ENCODE peak calls at places on chromosomes 12 and 14, in four cellular contexts. E is uterus, I is pancreas, H is left ventricle myocardium inferior. C is an unnamed sample. For H3K27me3 and H3K36me3, the result is how much of the 10 kb centered on the place peaks cover.

GRCh38 chr14:90698379-90698869 is 117.8 kb downstream of the TTC7B start:
- DNase-seq in E (peak), I (no peak), H (peak), C (peak)

GRCh38 chr14:60102389-60102788 is 10.7 kb downstream of the PCNX4 start:
- DNase-seq in E (no peak), I (no peak), H (no peak), C (no peak)

GRCh38 chr12:58670623-58671022 is 249.7 kb downstream of the LRIG3 start:
- DNase-seq in H (no peak), E (no peak), I (no peak), C (no peak)

GRCh38 chr12:79055926-79056674 is 191.5 kb downstream of the SYT1 start:
- DNase-seq in H (no peak), I (no peak), E (no peak), C (no peak)

GRCh38 chr14:52052289-52052943 is 16.4 kb downstream of the NID2 start:
- DNase-seq in H (no peak), I (no peak), E (peak), C (no peak)

GRCh38 chr14:73170686-73171085 is 34.4 kb downstream of the PSEN1 start:
- DNase-seq in H (no peak), I (no peak), E (no peak), C (no peak)

GRCh38 chr12:49188205-49188915 is 520 bp downstream of the TUBA1A start:
- DNase-seq in I (peak), H (peak), E (peak), C (peak)

GRCh38 chr14:97976861-97977260 is 1179.7 kb downstream of the VRK1 start:
- DNase-seq in E (no peak), H (peak), I (peak), C (peak)

GRCh38 chr12:10849425-10849878 is at the start of gene PRR4:
- DNase-seq in E (no peak), H (no peak), I (no peak), C (no peak)

GRCh38 chr12:122067966-122068365 is 10.6 kb upstream of the MLXIP start:
- DNase-seq in H (no peak), E (no peak), I (no peak), C (no peak)

GRCh38 chr14:78530078-78530477 is 359.9 kb downstream of the NRXN3 start:
- DNase-seq in I (no peak), H (no peak), E (no peak), C (no peak)

DNA sequence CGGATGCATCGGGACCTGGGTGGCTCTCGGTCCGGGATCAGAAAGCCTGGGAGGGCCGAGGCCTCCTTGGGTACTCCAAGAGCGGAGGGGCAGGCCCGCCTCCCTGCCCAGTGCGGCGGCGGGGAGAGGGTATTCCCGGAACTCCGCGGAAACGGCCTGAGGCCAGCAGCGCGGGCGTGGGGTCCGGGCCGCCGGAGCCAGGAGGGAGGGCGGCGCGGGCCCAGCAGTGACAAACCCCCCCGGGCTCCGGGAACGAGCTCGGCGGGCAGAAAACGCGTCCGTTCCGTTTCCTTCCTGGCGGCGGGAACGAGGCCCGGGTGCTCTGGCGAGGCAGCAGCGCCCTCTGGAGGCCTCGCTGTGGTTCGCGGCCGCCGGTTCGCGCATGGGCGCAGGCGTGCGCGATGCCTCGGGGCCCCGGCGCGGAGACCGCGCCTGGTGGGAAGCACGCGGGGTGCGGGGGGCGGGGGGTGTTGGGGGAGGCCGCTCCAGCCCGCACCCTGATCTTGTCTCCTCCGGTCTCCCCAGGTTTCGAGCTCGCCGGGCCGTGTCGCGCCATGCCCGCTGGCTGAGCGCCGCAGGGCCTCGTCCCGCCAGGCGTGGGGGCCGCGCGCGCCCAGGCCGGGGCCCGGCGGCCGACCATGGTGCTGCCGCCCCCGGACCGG is 1.9 kb downstream of the TMEM121 start:
- DNase-seq in E (peak), H (peak), I (peak), C (peak)
- H3K27me3 ChIP-seq in E (under half), H (under half), I (under half), C (under half)

GRCh38 chr14:36879558-36879957 is 217.9 kb downstream of the PAX9 start:
- DNase-seq in E (no peak), I (no peak), H (no peak), C (no peak)
- H3K36me3 ChIP-seq in E (under half), I (under half), H (under half), C (under half)

GRCh38 chr14:20722016-20722415 is 23.7 kb upstream of the EDDM3A start:
- DNase-seq in E (no peak), H (no peak), I (no peak), C (no peak)

GRCh38 chr14:20723458-20723857 is 22.2 kb upstream of the EDDM3A start:
- DNase-seq in I (no peak), E (no peak), H (no peak), C (no peak)

GRCh38 chr14:20719777-20720176 is 25.9 kb upstream of the EDDM3A start:
- DNase-seq in I (peak), E (no peak), H (no peak), C (no peak)

GRCh38 chr14:20720741-20721140 is 24.9 kb upstream of the EDDM3A start:
- DNase-seq in H (no peak), E (no peak), I (no peak), C (no peak)
- H3K27me3 ChIP-seq in H (under half), E (under half), I (under half), C (under half)

GRCh38 chr14:55383039-55383438 is 28.6 kb downstream of the ATG14 start:
- DNase-seq in E (no peak), I (no peak), H (no peak), C (no peak)
- H3K36me3 ChIP-seq in E (under half), I (under half), H (half or more), C (under half)

C was measured in right atrium auricular region.